ENCODE peak calls at places on chromosomes 13 and 19, in ten cellular contexts. F is endothelial cell of umbilical vein, H is tibial artery, Z is GM23338, B is lower lobe of right lung, S is fibroblast of lung, I is endodermal cell, P is PC-3, U is heart left ventricle, D is body of pancreas. R is an unnamed sample.

GRCh38 chr19:17101686-17102628 is 26.4 kb downstream of the MYO9B start:
- DNase-seq in F (no peak), H (no peak), Z (no peak), B (no peak), S (no peak), I (no peak), P (no peak), U (no peak), D (no peak), R (no peak)

GRCh38 chr13:102651892-102652291 is 43.0 kb downstream of the METTL21C start:
- DNase-seq in F (no peak), H (peak; percentile 83), Z (no peak), B (no peak), S (no peak), I (no peak), P (no peak), U (no peak), D (no peak), R (no peak)

GRCh38 chr13:42968906-42969305 is 23.1 kb downstream of the EPSTI1 start:
- DNase-seq in F (no peak), H (no peak), Z (peak; percentile 81), B (peak; percentile 78), S (no peak), I (peak; percentile 77), P (peak; percentile 28), U (no peak), D (peak; percentile 39), R (no peak)

GRCh38 chr13:70613295-70613694 is 505.0 kb upstream of the KLHL1 start:
- DNase-seq in F (peak; percentile 25), H (no peak), Z (peak; percentile 32), B (no peak), S (no peak), I (no peak), P (peak; percentile 35), U (no peak), D (no peak), R (no peak)

GRCh38 chr13:106565127-106565775 is 2.7 kb downstream of the ARGLU1 start:
- DNase-seq in F (no peak), H (no peak), Z (no peak), B (no peak), S (no peak), I (no peak), P (no peak), U (no peak), D (no peak), R (no peak)

GRCh38 chr13:32430018-32430747 is 2.3 kb upstream of the N4BP2L1 start:
- DNase-seq in F (no peak), H (no peak), Z (no peak), B (no peak), S (no peak), I (no peak), P (no peak), U (no peak), D (no peak), R (no peak)

GRCh38 chr19:7450243-7451223 is 38.3 kb downstream of the PEX11G start:
- DNase-seq in F (peak; percentile 67), H (no peak), Z (no peak), B (no peak), S (peak; percentile 38), I (peak; percentile 61), P (peak; percentile 31), U (no peak), D (no peak), R (no peak)

GRCh38 chr19:8158411-8159074 is 9.2 kb upstream of the FBN3 start:
- DNase-seq in F (peak; percentile 59), H (no peak), Z (peak; percentile 97), B (peak; percentile 49), S (peak; percentile 67), I (peak; percentile 80), P (peak; percentile 91), U (peak; percentile 42), D (peak; percentile 86), R (no peak)

GRCh38 chr19:50836543-50837195 is 3.3 kb upstream of the KLK15 start:
- DNase-seq in F (no peak), H (no peak), Z (peak; percentile 49), B (no peak), S (no peak), I (peak; percentile 63), P (no peak), U (no peak), D (no peak), R (no peak)
- H3K4me3 ChIP-seq in F (no peak overlapping the region), H (no peak overlapping the region), Z (peak overlapping the region; percentile 80), B (no peak overlapping the region), S (no peak overlapping the region), I (peak overlapping the region; percentile 80), P (peak overlapping the region; percentile 56), U (no peak overlapping the region), D (no peak overlapping the region), R (peak overlapping the region; percentile 67)

GRCh38 chr19:55487884-55488687 is at the start of gene SSC5D:
- DNase-seq in F (no peak), H (no peak), Z (peak; percentile 60), B (no peak), S (peak; percentile 65), I (peak; percentile 69), P (no peak), U (peak; percentile 67), D (no peak), R (no peak)

GRCh38 chr19:55484571-55485438 is at the start of gene NAT14:
- DNase-seq in F (peak; percentile 61), H (no peak), Z (peak; percentile 95), B (no peak), S (peak; percentile 62), I (peak; percentile 96), P (peak; percentile 57), U (peak; percentile 70), D (peak; percentile 45), R (peak; percentile 54)

GRCh38 chr19:55486971-55487883 is 1.0 kb upstream of the SSC5D start:
- DNase-seq in F (peak; percentile 83), H (peak; percentile 88), Z (no peak), B (no peak), S (peak; percentile 98), I (peak; percentile 78), P (peak; percentile 81), U (peak; percentile 82), D (no peak), R (peak; percentile 66)

GRCh38 chr19:55485439-55486011 is 537 bp downstream of the NAT14 start:
- DNase-seq in F (no peak), H (no peak), Z (no peak), B (no peak), S (no peak), I (peak; percentile 69), P (no peak), U (no peak), D (no peak), R (no peak)

DNA sequence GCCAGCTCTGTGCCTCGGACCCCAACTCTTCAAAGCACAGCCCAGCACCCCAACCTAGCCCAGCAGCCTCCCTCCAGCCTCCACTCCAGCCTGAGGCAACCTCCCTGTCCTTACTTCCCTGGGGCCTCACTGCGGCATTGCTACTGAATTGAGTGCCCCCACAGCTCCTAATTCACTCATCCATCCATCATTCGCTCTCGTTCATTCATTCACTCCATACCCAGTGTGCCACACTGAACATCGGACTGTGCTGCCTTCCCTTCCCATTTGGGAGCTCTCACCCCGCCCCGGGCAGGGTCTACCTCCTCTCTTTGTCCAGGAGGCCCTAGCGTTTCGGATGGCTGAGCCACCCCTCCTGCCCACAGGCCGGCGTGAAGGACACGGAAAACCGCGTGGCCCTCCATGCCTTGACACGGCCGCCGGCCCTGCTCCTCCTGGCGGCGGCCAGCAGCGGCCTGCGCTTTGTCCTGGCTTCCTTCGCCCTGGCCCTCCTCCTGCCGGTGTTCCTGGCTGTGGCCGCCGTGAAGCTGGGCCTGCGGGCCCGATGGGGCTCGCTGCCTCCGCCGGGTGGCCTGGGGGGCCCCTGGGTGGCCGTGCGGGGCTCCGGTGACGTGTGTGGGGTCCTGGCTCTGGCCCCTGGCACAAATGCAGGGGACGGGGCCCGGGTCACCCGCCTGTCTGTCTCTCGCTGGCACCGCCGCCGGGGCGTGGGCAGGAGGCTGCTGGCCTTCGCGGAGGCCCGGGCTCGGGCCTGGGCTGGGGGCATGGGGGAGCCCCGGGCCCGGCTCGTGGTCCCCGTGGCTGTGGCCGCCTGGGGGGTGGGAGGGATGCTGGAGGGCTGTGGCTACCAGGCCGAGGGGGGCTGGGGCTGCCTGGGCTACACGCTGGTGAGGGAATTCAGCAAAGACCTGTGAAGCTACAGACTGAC is 1.3 kb downstream of the NAT14 start:
- DNase-seq in F (peak; percentile 29), H (no peak), Z (no peak), B (no peak), S (no peak), I (peak; percentile 74), P (no peak), U (peak; percentile 33), D (no peak), R (no peak)
- H3K4me1 ChIP-seq in F (peaks cover 34% of the 10 kb centered on the region), H (peaks cover 61% of the 10 kb centered on the region), Z (peaks cover 22% of the 10 kb centered on the region), B (peaks cover 42% of the 10 kb centered on the region), S (peaks cover 38% of the 10 kb centered on the region), I (peaks cover 17% of the 10 kb centered on the region), P (peaks cover 33% of the 10 kb centered on the region), U (peaks cover 56% of the 10 kb centered on the region), D (peaks cover 39% of the 10 kb centered on the region), R (peaks cover 62% of the 10 kb centered on the region)

GRCh38 chr19:4832776-4833175 is 1.3 kb upstream of the TICAM1 start:
- DNase-seq in F (no peak), H (no peak), Z (no peak), B (no peak), S (no peak), I (no peak), P (no peak), U (no peak), D (no peak), R (no peak)

GRCh38 chr19:4830768-4831265 is 695 bp downstream of the TICAM1 start:
- DNase-seq in F (no peak), H (no peak), Z (no peak), B (no peak), S (no peak), I (no peak), P (peak; percentile 23), U (no peak), D (no peak), R (no peak)

GRCh38 chr19:4830332-4830731 is 1.2 kb downstream of the TICAM1 start:
- DNase-seq in F (no peak), H (no peak), Z (no peak), B (no peak), S (no peak), I (no peak), P (no peak), U (no peak), D (no peak), R (no peak)

GRCh38 chr19:4831351-4832340 is at the start of gene TICAM1:
- DNase-seq in F (peak; percentile 66), H (peak; percentile 88), Z (peak; percentile 45), B (peak; percentile 87), S (peak; percentile 60), I (peak; percentile 59), P (peak; percentile 63), U (peak; percentile 88), D (peak; percentile 75), R (peak; percentile 83)

GRCh38 chr19:4829001-4829712 is 2.4 kb downstream of the TICAM1 start:
- DNase-seq in F (no peak), H (no peak), Z (no peak), B (no peak), S (no peak), I (no peak), P (no peak), U (no peak), D (peak; percentile 62), R (no peak)
- TF ChIP-seq CTCF in F (no peak), H (no peak), Z (no peak), B (no peak), S (no peak), I (no peak), P (no peak), U (no peak), D (no peak), R (no peak)

DNA sequence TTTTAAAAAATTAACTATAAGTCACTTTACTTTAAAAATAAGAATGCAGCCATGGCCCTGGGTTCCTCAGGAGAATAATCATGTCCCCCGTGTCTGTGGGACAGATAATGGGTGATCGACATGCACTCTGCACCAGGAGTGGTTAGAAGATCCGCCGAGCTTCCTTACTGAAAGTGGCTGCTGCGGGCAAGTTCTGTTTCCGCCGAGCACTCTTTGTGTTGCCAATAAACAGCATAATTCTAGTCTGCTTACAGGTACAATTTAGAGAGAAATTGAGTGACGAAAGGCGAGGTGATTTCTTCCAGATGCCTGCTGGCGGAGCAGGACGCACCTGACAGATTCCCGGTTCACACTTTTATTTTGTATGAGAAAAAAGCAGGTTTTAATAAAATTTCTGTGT is 139.0 kb downstream of the SOX1 start:
- DNase-seq in F (no peak), H (no peak), Z (no peak), B (no peak), S (no peak), I (no peak), P (no peak), U (no peak), D (no peak), R (no peak)
- H3K4me3 ChIP-seq in F (no peak overlapping the region), H (no peak overlapping the region), Z (no peak overlapping the region), B (no peak overlapping the region), S (no peak overlapping the region), I (no peak overlapping the region), P (no peak overlapping the region), U (no peak overlapping the region), D (no peak overlapping the region), R (no peak overlapping the region)